ENCODE peak calls at places on chromosomes 4 and X, in seven cellular contexts. Z is B cell; C is ACHN; J is stimulated activated CD8-positive, alpha-beta memory T cell treated with anti-CD3 and anti-CD28 coated beads, Interleukin-4, amount 100 ng/mL, for 4 hours; I is NB4; B is T follicular helper cell; X is iPS-NIHi11. O is an unnamed sample.

GRCh38 chr4:115187136-115187535 is 73.7 kb upstream of the NDST4 start:
- DNase-seq in Z (no peak), C (no peak), J (no peak), I (no peak), B (no peak), X (no peak), O (no peak)

GRCh38 chr4:85607624-85608023 is 132.7 kb downstream of the ARHGAP24 start:
- DNase-seq in Z (peak), C (no peak), J (no peak), I (no peak), B (no peak), X (no peak), O (no peak)

GRCh38 chrX:41333744-41333993 is 293 bp upstream of the DDX3X start:
- DNase-seq in Z (no peak), C (peak), J (no peak), I (peak), B (peak), X (peak), O (no peak)

GRCh38 chrX:68146054-68146453 is 287.2 kb downstream of the OPHN1 start:
- DNase-seq in Z (no peak), C (peak), J (no peak), I (peak), B (no peak), X (peak), O (no peak)

GRCh38 chr4:24743931-24744330 is 51.4 kb upstream of the SOD3 start:
- DNase-seq in Z (no peak), C (no peak), J (no peak), I (no peak), B (no peak), X (peak), O (peak)

GRCh38 chr4:15651682-15652081 is 3.5 kb downstream of the FBXL5 start:
- DNase-seq in Z (no peak), C (no peak), J (no peak), I (peak), B (no peak), X (no peak), O (no peak)

GRCh38 chrX:148530464-148531077 is 30.2 kb downstream of the AFF2 start:
- DNase-seq in Z (peak), C (peak), J (no peak), I (peak), B (no peak), X (no peak), O (no peak)

GRCh38 chrX:39652336-39652735 is 445.4 kb downstream of the BCOR start:
- DNase-seq in Z (peak), C (no peak), J (no peak), I (peak), B (peak), X (peak), O (peak)

GRCh38 chrX:42378857-42379256 is 399.1 kb downstream of the PPP1R2C start:
- DNase-seq in Z (no peak), C (no peak), J (no peak), I (no peak), B (no peak), X (no peak), O (no peak)

GRCh38 chr4:73194064-73194463 is 64.5 kb downstream of the ANKRD17 start:
- DNase-seq in Z (no peak), C (no peak), J (no peak), I (no peak), B (no peak), X (no peak), O (no peak)

GRCh38 chrX:98480606-98481005 is 1596.9 kb downstream of the RPA4 start:
- DNase-seq in Z (no peak), C (no peak), J (no peak), I (no peak), B (no peak), X (no peak), O (no peak)

GRCh38 chr4:7786040-7786439 is 153.6 kb downstream of the AFAP1 start:
- DNase-seq in Z (no peak), C (no peak), J (no peak), I (no peak), B (no peak), X (no peak), O (no peak)

GRCh38 chr4:76035799-76036389 is at the start of gene CXCL11:
- DNase-seq in Z (no peak), C (no peak), J (no peak), I (no peak), B (no peak), X (no peak), O (no peak)

GRCh38 chr4:76305033-76305687 is 1.4 kb upstream of the STBD1 start:
- DNase-seq in Z (no peak), C (no peak), J (no peak), I (peak), B (no peak), X (no peak), O (no peak)

GRCh38 chrX:9342581-9343051 is 122.2 kb upstream of the TBL1X start:
- DNase-seq in Z (peak), C (peak), J (no peak), I (peak), B (peak), X (peak), O (peak)

GRCh38 chrX:142238536-142238935 is 33.4 kb upstream of the MAGEC2 start:
- DNase-seq in Z (no peak), C (no peak), J (no peak), I (no peak), B (no peak), X (no peak), O (no peak)

GRCh38 chr4:89509708-89510269 is 202.2 kb upstream of the GPRIN3 start:
- DNase-seq in Z (no peak), C (no peak), J (no peak), I (no peak), B (no peak), X (no peak), O (no peak)

GRCh38 chr4:3879681-3880594 is 113.8 kb downstream of the ADRA2C start:
- DNase-seq in Z (peak), C (no peak), J (no peak), I (peak), B (no peak), X (peak), O (peak)

GRCh38 chr4:43990968-43991367 is 457.6 kb downstream of the KCTD8 start:
- DNase-seq in Z (no peak), C (no peak), J (no peak), I (no peak), B (no peak), X (no peak), O (no peak)

GRCh38 chr4:120895554-120895953 is 27.0 kb downstream of the PRDM5 start:
- DNase-seq in Z (no peak), C (no peak), J (no peak), I (no peak), B (no peak), X (no peak), O (no peak)

GRCh38 chrX:129637217-129638109 is 17.3 kb downstream of the APLN start:
- DNase-seq in Z (peak), C (peak), J (peak), I (peak), B (peak), X (peak), O (peak)

GRCh38 chr4:7999695-8000094 is 60.0 kb upstream of the AFAP1 start:
- DNase-seq in Z (no peak), C (no peak), J (no peak), I (no peak), B (no peak), X (no peak), O (no peak)

GRCh38 chrX:148580016-148580415 is 79.6 kb downstream of the AFF2 start:
- DNase-seq in Z (no peak), C (no peak), J (no peak), I (no peak), B (no peak), X (no peak), O (no peak)

GRCh38 chr4:186844059-186844681 is 120.5 kb upstream of the FAT1 start:
- DNase-seq in Z (no peak), C (peak), J (no peak), I (no peak), B (no peak), X (no peak), O (no peak)

GRCh38 chrX:15816886-15817285 is 26.6 kb downstream of the ZRSR2 start:
- DNase-seq in Z (no peak), C (no peak), J (no peak), I (peak), B (peak), X (no peak), O (peak)

GRCh38 chr4:109078724-109079123 is 223.7 kb downstream of the COL25A1 start:
- DNase-seq in Z (no peak), C (no peak), J (no peak), I (no peak), B (no peak), X (no peak), O (no peak)

GRCh38 chrX:8755813-8756212 is 23.9 kb upstream of the ANOS1 start:
- DNase-seq in Z (no peak), C (no peak), J (no peak), I (no peak), B (no peak), X (no peak), O (no peak)

GRCh38 chrX:138765061-138765460 is 53.5 kb upstream of the FGF13 start:
- DNase-seq in Z (no peak), C (no peak), J (no peak), I (no peak), B (no peak), X (no peak), O (no peak)

GRCh38 chr4:186105721-186106335 is 1.3 kb downstream of the FAM149A start:
- DNase-seq in Z (peak), C (peak), J (no peak), I (no peak), B (no peak), X (peak), O (peak)

GRCh38 chrX:20347486-20347885 is 80.8 kb upstream of the RPS6KA3 start:
- DNase-seq in Z (no peak), C (no peak), J (no peak), I (no peak), B (no peak), X (no peak), O (no peak)

GRCh38 chr4:142940614-142941013 is 94.5 kb upstream of the INPP4B start:
- DNase-seq in Z (no peak), C (no peak), J (no peak), I (no peak), B (no peak), X (peak), O (no peak)

GRCh38 chr4:53479731-53480525 is 102.5 kb downstream of the FIP1L1 start:
- DNase-seq in Z (no peak), C (no peak), J (no peak), I (no peak), B (no peak), X (no peak), O (no peak)